ENCODE peak calls at places on chromosome 22, in four cellular contexts. B is HepG2, T is SK-N-SH, Q is H1. C is an unnamed sample.
A peak's percentile ranks its signal among the peaks of the same experiment; 100 is the strongest.

GRCh38 chr22:35642305-35642741 is 5.9 kb upstream of the APOL6 start:
- DNase-seq in B (peak; percentile 47), T (no peak), Q (no peak), C (no peak)

GRCh38 chr22:43342347-43343261 is 568 bp downstream of the SCUBE1 start:
- DNase-seq in B (no peak), T (peak; percentile 49), Q (no peak), C (no peak)

GRCh38 chr22:23106906-23107367 is 34.9 kb downstream of the RSPH14 start:
- DNase-seq in B (peak; percentile 39), T (no peak), Q (no peak), C (no peak)

GRCh38 chr22:27100789-27101188 is 443.4 kb downstream of the MIAT start:
- DNase-seq in B (no peak), T (peak; percentile 76), Q (peak; percentile 61), C (no peak)

GRCh38 chr22:40552070-40552469 is 84.4 kb downstream of the MRTFA start:
- DNase-seq in B (no peak), T (no peak), Q (no peak), C (no peak)

GRCh38 chr22:30043181-30043580 is 37.1 kb upstream of the HORMAD2 start:
- DNase-seq in B (no peak), T (no peak), Q (no peak), C (no peak)

GRCh38 chr22:42132457-42132856 is 1.8 kb upstream of the CYP2D6 start:
- DNase-seq in B (no peak), T (no peak), Q (no peak), C (no peak)

GRCh38 chr22:25030636-25031035 is 78.1 kb downstream of the KIAA1671 start:
- DNase-seq in B (no peak), T (no peak), Q (no peak), C (no peak)

GRCh38 chr22:25764270-25765015 is 22.5 kb downstream of the MYO18B start:
- DNase-seq in B (no peak), T (peak; percentile 42), Q (peak; percentile 75), C (no peak)

GRCh38 chr22:26416670-26417270 is 12.3 kb upstream of the ASPHD2 start:
- DNase-seq in B (no peak), T (no peak), Q (peak; percentile 54), C (no peak)

GRCh38 chr22:42064629-42065028 is 6.0 kb downstream of the NAGA start:
- DNase-seq in B (no peak), T (no peak), Q (peak; percentile 11), C (no peak)

GRCh38 chr22:39997939-39998726 is 3.4 kb downstream of the FAM83F start:
- DNase-seq in B (no peak), T (peak; percentile 76), Q (peak; percentile 59), C (peak; percentile 55)

GRCh38 chr22:45455212-45455611 is 41.7 kb downstream of the RIBC2 start:
- DNase-seq in B (no peak), T (peak; percentile 36), Q (no peak), C (no peak)

GRCh38 chr22:38083931-38084631 is at the start of gene SLC16A8:
- DNase-seq in B (no peak), T (no peak), Q (no peak), C (no peak)

GRCh38 chr22:28505416-28506156 is 174.1 kb downstream of the TTC28 start:
- DNase-seq in B (no peak), T (no peak), Q (no peak), C (no peak)

GRCh38 chr22:38203090-38203810 is 1.5 kb downstream of the MAFF start:
- DNase-seq in B (peak; percentile 46), T (peak; percentile 50), Q (peak; percentile 73), C (no peak)

GRCh38 chr22:46750861-46751260 is 11.6 kb upstream of the TBC1D22A start:
- DNase-seq in B (no peak), T (no peak), Q (no peak), C (no peak)

GRCh38 chr22:21615731-21616130 is 14.1 kb downstream of the YDJC start:
- DNase-seq in B (no peak), T (no peak), Q (no peak), C (no peak)

GRCh38 chr22:20131856-20132685 is 467 bp downstream of the ZDHHC8 start:
- DNase-seq in B (no peak), T (peak; percentile 85), Q (no peak), C (no peak)

GRCh38 chr22:48342732-48343131 is 1484.9 kb downstream of the BRD1 start:
- DNase-seq in B (no peak), T (no peak), Q (no peak), C (no peak)

GRCh38 chr22:37234736-37235711 is 9.0 kb downstream of the RAC2 start:
- DNase-seq in B (no peak), T (no peak), Q (no peak), C (no peak)

GRCh38 chr22:29427176-29427760 is 11.1 kb upstream of the RFPL1 start:
- DNase-seq in B (no peak), T (no peak), Q (no peak), C (no peak)

GRCh38 chr22:46233231-46233630 is 16.9 kb downstream of the CDPF1 start:
- DNase-seq in B (no peak), T (no peak), Q (no peak), C (no peak)

GRCh38 chr22:42621505-42622002 is 6.9 kb upstream of the POLDIP3 start:
- DNase-seq in B (peak; percentile 47), T (peak; percentile 89), Q (peak; percentile 94), C (peak; percentile 68)

GRCh38 chr22:35376728-35377472 is 4.0 kb upstream of the HMOX1 start:
- DNase-seq in B (peak; percentile 92), T (no peak), Q (peak; percentile 87), C (peak; percentile 41)

GRCh38 chr22:43136255-43136654 is 6.9 kb downstream of the MCAT start:
- DNase-seq in B (peak; percentile 34), T (peak; percentile 80), Q (peak; percentile 56), C (no peak)

GRCh38 chr22:38163844-38164577 is 17.6 kb downstream of the PLA2G6 start:
- DNase-seq in B (peak; percentile 77), T (peak; percentile 72), Q (no peak), C (no peak)

GRCh38 chr22:36329217-36330078 is 58.3 kb downstream of the MYH9 start:
- DNase-seq in B (peak; percentile 89), T (peak; percentile 58), Q (peak; percentile 80), C (peak; percentile 88)

GRCh38 chr22:44351685-44352377 is 39.1 kb upstream of the SHISAL1 start:
- DNase-seq in B (no peak), T (peak; percentile 49), Q (no peak), C (no peak)

GRCh38 chr22:44348963-44349950 is 36.5 kb upstream of the SHISAL1 start:
- DNase-seq in B (no peak), T (peak; percentile 66), Q (no peak), C (no peak)

GRCh38 chr22:44352378-44353062 is 39.8 kb upstream of the SHISAL1 start:
- DNase-seq in B (no peak), T (no peak), Q (no peak), C (no peak)

GRCh38 chr22:44353063-44353440 is 40.3 kb upstream of the SHISAL1 start:
- DNase-seq in B (no peak), T (no peak), Q (no peak), C (no peak)

DNA sequence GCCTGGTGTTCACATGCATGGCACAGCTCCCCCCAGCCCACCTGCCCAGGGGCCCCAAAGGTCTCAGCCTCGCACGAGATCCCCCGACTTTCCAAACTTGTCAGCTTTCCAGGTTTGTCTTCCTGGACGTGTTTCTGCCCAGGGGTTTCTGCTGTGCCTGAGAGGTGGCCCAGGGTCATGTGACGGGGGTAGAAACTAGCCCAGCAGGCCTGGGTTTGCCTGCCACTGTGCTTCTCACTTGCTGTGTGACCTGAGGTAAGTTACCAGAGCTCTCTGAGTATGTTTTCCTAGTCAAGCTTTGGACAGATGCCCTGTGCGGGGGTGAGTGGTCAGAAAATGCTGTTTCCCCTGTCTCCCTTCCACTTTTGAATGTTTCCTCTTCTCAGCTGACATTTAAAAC is 38.3 kb upstream of the SHISAL1 start:
- DNase-seq in B (no peak), T (no peak), Q (no peak), C (no peak)
- TF ChIP-seq JUND in B (no peak), T (no peak), Q (no peak), C (no peak)

DNA sequence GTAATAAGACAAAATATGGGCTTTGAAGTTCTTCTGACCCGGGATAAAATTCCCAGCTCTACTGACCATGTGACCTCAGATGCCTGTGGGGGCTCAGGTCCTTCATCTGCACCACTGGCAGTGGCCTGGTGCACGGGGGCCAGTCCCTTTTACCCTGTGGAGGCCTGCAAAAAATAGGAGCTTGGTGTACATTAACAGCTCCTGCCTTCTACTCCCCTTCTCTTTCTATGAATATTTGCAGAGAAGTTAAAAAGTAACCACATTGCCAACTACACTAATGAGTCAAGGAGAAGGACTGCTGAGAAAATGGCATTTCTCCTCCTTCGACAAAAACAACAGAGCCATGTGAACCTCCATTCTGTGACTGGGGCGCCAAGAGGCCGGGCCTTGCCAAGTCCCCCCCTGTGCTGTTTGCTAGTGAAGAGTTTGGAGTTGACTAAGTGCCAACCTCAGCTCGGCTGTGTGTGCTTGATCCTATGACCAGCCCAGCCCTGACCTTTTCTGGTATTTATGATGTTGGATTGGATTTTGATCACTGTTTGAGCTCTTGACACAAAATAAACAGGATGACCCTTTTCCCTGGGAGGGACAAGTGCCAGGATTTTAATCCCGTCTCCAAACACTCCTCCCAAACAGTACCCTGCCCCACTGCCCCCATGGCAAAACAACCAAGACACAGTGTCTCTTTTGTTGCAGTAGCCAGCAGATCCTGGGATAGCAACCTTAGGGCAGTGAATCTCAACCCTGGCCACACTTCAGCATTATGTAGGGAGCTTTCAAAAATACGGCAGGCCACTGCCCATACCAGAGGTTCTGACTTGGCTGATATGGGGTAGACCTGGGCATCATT is 380.1 kb downstream of the LARGE1 start:
- DNase-seq in B (peak; percentile 100), T (no peak), Q (no peak), C (peak; percentile 67)
- TF ChIP-seq JUND in B (peak; percentile 41), T (no peak), Q (no peak), C (no peak)

DNA sequence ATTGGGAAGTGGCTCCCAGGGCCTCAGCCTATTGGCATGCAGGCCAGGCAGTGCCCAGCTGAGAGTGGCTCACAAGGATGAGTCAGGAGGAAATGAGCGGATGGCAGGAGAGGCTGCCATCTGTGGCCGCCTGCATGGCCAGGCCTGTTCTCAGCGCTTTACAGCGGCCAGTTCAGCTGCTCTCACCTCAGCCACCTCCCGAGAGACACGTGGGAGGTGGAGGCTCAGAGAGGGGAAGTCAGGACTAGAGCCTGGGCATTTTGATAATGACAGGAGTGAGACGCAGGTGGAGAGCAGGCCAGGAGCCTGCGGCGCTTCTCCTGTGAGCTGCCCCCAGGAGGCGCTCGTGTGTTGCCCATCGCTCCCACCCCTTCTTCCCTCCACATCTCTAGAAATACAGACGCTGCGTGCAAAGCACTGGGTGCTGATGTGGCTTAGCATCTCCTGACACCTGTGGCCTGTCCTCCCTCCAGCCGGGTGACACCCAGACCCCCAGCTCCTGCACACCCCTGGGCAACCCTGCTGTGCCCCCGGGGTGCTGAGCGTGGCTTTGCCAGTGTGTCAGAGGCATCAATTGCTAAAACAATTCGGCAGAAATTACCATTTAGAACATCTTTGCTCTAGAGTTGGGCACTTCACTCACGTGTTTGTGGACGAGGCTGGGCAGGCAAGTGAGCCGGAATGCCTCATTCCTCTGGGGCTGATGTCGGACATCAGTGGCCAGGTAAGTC is 21.4 kb upstream of the PANX2 start:
- DNase-seq in B (peak; percentile 46), T (peak; percentile 84), Q (peak; percentile 82), C (peak; percentile 66)
- TF ChIP-seq JUND in B (no peak), T (no peak), Q (peak; percentile 18), C (no peak)

GRCh38 chr22:17855891-17856290 is 81.6 kb upstream of the BID start:
- DNase-seq in B (no peak), T (peak; percentile 58), Q (no peak), C (no peak)

GRCh38 chr22:17862646-17863181 is 88.4 kb upstream of the BID start:
- DNase-seq in B (no peak), T (no peak), Q (no peak), C (no peak)

GRCh38 chr22:17861909-17862308 is 87.6 kb upstream of the BID start:
- DNase-seq in B (no peak), T (no peak), Q (no peak), C (no peak)

GRCh38 chr22:17860220-17860965 is 86.1 kb upstream of the BID start:
- DNase-seq in B (no peak), T (no peak), Q (no peak), C (no peak)

GRCh38 chr22:17858033-17858432 is 83.8 kb upstream of the BID start:
- DNase-seq in B (no peak), T (no peak), Q (no peak), C (no peak)
- TF ChIP-seq JUND in B (no peak), T (no peak), Q (no peak), C (no peak)